ENCODE peak calls at places on chromosomes 13 and 19, in five cellular contexts. One of them, this sample, is unnamed.

GRCh38 chr19:52963229-52963760 is 614 bp upstream of the ZNF816 start:
- DNase-seq in HepG2: peak
- DNase-seq in A549: no peak
- DNase-seq in K562: no peak
- DNase-seq in IMR-90: no peak
- DNase-seq in this sample: peak

GRCh38 chr19:29583196-29584006 is 22.7 kb upstream of the POP4 start:
- DNase-seq in HepG2: no peak
- DNase-seq in A549: no peak
- DNase-seq in K562: no peak
- DNase-seq in IMR-90: peak
- DNase-seq in this sample: no peak

GRCh38 chr13:94595006-94595942 is 678 bp downstream of the TGDS start:
- DNase-seq in HepG2: no peak
- DNase-seq in A549: no peak
- DNase-seq in K562: peak
- DNase-seq in IMR-90: peak
- DNase-seq in this sample: no peak

GRCh38 chr13:42906257-42906656 is 85.8 kb downstream of the EPSTI1 start:
- DNase-seq in HepG2: no peak
- DNase-seq in A549: no peak
- DNase-seq in K562: no peak
- DNase-seq in IMR-90: no peak
- DNase-seq in this sample: no peak

GRCh38 chr19:1855828-1856255 is 7.5 kb downstream of the KLF16 start:
- DNase-seq in HepG2: no peak
- DNase-seq in A549: no peak
- DNase-seq in K562: no peak
- DNase-seq in IMR-90: peak
- DNase-seq in this sample: no peak

GRCh38 chr19:46813570-46814358 is 25.4 kb upstream of the SLC1A5 start:
- DNase-seq in HepG2: peak
- DNase-seq in A549: peak
- DNase-seq in K562: peak
- DNase-seq in IMR-90: peak
- DNase-seq in this sample: no peak

GRCh38 chr13:30388401-30389283 is 33.7 kb upstream of the UBE2L5 start:
- DNase-seq in HepG2: no peak
- DNase-seq in A549: no peak
- DNase-seq in K562: no peak
- DNase-seq in IMR-90: peak
- DNase-seq in this sample: no peak

GRCh38 chr19:34943861-34944573 is 17.3 kb downstream of the ZNF30 start:
- DNase-seq in HepG2: no peak
- DNase-seq in A549: no peak
- DNase-seq in K562: no peak
- DNase-seq in IMR-90: no peak
- DNase-seq in this sample: no peak

GRCh38 chr13:31538067-31539042 is 201.0 kb upstream of the RXFP2 start:
- DNase-seq in HepG2: peak
- DNase-seq in A549: peak
- DNase-seq in K562: peak
- DNase-seq in IMR-90: peak
- DNase-seq in this sample: no peak

GRCh38 chr19:11152318-11153062 is 3.1 kb downstream of the SPC24 start:
- DNase-seq in HepG2: no peak
- DNase-seq in A549: peak
- DNase-seq in K562: no peak
- DNase-seq in IMR-90: peak
- DNase-seq in this sample: no peak

GRCh38 chr19:57559008-57559403 is 657 bp downstream of the ZNF550 start:
- DNase-seq in HepG2: peak
- DNase-seq in A549: peak
- DNase-seq in K562: peak
- DNase-seq in IMR-90: no peak
- DNase-seq in this sample: no peak

GRCh38 chr13:76542176-76542575 is 344.0 kb downstream of the KCTD12 start:
- DNase-seq in HepG2: no peak
- DNase-seq in A549: no peak
- DNase-seq in K562: no peak
- DNase-seq in IMR-90: no peak
- DNase-seq in this sample: no peak

GRCh38 chr19:47819841-47820244 is 1.9 kb upstream of the CRX start:
- DNase-seq in HepG2: no peak
- DNase-seq in A549: no peak
- DNase-seq in K562: no peak
- DNase-seq in IMR-90: no peak
- DNase-seq in this sample: peak

GRCh38 chr13:46896346-46897138 is at the start of gene HTR2A:
- DNase-seq in HepG2: no peak
- DNase-seq in A549: no peak
- DNase-seq in K562: no peak
- DNase-seq in IMR-90: peak
- DNase-seq in this sample: no peak

GRCh38 chr19:13154241-13154778 is 4.1 kb downstream of the IER2 start:
- DNase-seq in HepG2: peak
- DNase-seq in A549: peak
- DNase-seq in K562: peak
- DNase-seq in IMR-90: peak
- DNase-seq in this sample: no peak

GRCh38 chr13:60135344-60135743 is 28.4 kb downstream of the DIAPH3 start:
- DNase-seq in HepG2: no peak
- DNase-seq in A549: no peak
- DNase-seq in K562: no peak
- DNase-seq in IMR-90: no peak
- DNase-seq in this sample: no peak

GRCh38 chr19:31099470-31100190 is 249.6 kb downstream of the TSHZ3 start:
- DNase-seq in HepG2: no peak
- DNase-seq in A549: no peak
- DNase-seq in K562: no peak
- DNase-seq in IMR-90: no peak
- DNase-seq in this sample: no peak

GRCh38 chr19:18479964-18480723 is 41.7 kb downstream of the ELL start:
- DNase-seq in HepG2: no peak
- DNase-seq in A549: no peak
- DNase-seq in K562: no peak
- DNase-seq in IMR-90: peak
- DNase-seq in this sample: no peak

GRCh38 chr13:110390572-110390971 is 83.5 kb downstream of the COL4A2 start:
- DNase-seq in HepG2: no peak
- DNase-seq in A549: no peak
- DNase-seq in K562: no peak
- DNase-seq in IMR-90: peak
- DNase-seq in this sample: no peak

GRCh38 chr19:10812902-10813404 is 23.1 kb downstream of the TMED1 start:
- DNase-seq in HepG2: no peak
- DNase-seq in A549: peak
- DNase-seq in K562: peak
- DNase-seq in IMR-90: peak
- DNase-seq in this sample: no peak

GRCh38 chr13:23547000-23547590 is 23.1 kb upstream of the TNFRSF19 start:
- DNase-seq in HepG2: no peak
- DNase-seq in A549: no peak
- DNase-seq in K562: no peak
- DNase-seq in IMR-90: peak
- DNase-seq in this sample: peak

GRCh38 chr19:48424694-48425219 is 21.0 kb upstream of the GRWD1 start:
- DNase-seq in HepG2: no peak
- DNase-seq in A549: peak
- DNase-seq in K562: peak
- DNase-seq in IMR-90: peak
- DNase-seq in this sample: no peak

DNA sequence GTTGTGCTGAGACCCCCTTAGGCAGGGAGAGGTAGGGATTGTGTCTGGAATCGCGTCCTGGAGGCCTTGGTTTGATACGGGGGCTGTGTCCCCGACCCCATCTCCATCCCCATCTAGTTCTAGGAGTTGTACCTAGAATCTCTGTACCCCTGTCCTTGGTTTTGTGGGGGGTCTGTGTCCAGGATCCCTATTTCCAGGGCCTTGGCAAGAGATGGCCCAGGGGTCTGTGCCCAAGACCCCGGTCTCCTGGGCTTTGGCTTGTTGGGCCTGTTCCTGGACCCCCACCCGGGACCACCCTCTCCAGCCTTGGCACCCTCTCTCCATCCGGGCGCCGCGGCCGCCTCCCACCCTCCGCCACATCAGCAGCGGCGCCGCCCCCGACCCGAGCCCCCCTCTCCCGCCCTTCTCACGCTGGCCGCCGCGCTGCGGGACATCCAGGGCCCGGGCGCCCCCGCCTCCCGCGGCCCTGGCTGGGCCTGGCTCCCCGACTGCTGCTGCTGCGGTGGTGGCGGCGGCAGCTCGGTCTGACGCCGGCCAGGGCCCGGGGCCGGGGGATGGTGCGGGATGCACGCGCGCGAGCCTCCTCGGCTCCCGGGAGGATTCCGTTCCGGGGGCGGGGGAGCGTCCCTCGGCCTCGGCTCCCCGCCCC is at the start of gene NUMBL:
- DNase-seq in HepG2: no peak
- DNase-seq in A549: no peak
- DNase-seq in K562: no peak
- DNase-seq in IMR-90: no peak
- DNase-seq in this sample: no peak
- TF ChIP-seq MAFK in HepG2: no peak
- TF ChIP-seq MAFK in A549: no peak
- TF ChIP-seq MAFK in K562: no peak
- TF ChIP-seq MAFK in IMR-90: no peak
- TF ChIP-seq MAFK in this sample: no peak

GRCh38 chr13:33723772-33724435 is 94.0 kb upstream of the RFC3 start:
- DNase-seq in HepG2: peak
- DNase-seq in A549: peak
- DNase-seq in K562: peak
- DNase-seq in IMR-90: peak
- DNase-seq in this sample: peak
- TF ChIP-seq MAFK in HepG2: no peak
- TF ChIP-seq MAFK in A549: no peak
- TF ChIP-seq MAFK in K562: no peak
- TF ChIP-seq MAFK in IMR-90: no peak
- TF ChIP-seq MAFK in this sample: no peak

GRCh38 chr19:36163813-36164212 is 11.6 kb upstream of the COX7A1 start:
- DNase-seq in HepG2: no peak
- DNase-seq in A549: no peak
- DNase-seq in K562: no peak
- DNase-seq in IMR-90: no peak
- DNase-seq in this sample: no peak

DNA sequence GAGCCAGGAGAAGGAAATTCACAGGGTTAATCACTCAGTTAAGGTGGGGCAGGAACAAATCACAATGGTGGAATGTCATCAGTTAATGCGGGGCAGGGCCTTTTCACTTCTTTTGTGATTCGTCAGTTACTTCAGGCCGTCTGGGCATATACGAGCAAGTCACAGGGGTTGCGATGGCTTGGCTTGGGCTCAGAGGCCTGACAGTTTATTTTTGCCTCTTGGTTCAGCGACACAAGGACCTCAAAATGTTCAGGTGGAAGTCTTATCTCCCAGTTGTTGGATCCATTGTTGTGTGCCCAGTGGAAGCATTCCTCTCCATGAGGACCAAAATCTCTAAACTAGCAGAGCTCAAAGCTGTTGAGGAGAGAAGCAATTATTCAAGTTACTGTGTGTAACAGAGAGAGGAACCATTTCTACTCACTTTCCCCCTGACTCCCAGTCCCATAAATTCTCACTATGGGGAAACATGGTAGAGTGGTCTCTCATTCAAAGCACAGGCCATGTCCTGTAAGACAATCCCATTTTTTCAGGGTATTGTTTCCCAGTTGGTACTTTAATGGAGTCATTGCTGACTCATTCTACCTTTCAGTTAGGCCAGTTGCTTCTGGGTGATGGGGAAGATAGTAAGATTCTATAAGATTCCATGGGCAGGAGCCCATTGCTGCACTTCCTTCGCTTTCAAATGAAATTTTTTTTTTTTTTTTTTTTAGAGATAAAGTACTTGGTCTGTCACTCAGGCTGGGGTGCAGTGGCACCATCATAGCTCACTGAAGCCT is 8.8 kb upstream of the COX7A1 start:
- DNase-seq in HepG2: no peak
- DNase-seq in A549: no peak
- DNase-seq in K562: no peak
- DNase-seq in IMR-90: no peak
- DNase-seq in this sample: no peak
- TF ChIP-seq MAFK in HepG2: no peak
- TF ChIP-seq MAFK in A549: no peak
- TF ChIP-seq MAFK in K562: no peak
- TF ChIP-seq MAFK in IMR-90: no peak
- TF ChIP-seq MAFK in this sample: no peak

GRCh38 chr19:3071764-3072163 is 9.5 kb upstream of the TLE5 start:
- DNase-seq in HepG2: no peak
- DNase-seq in A549: no peak
- DNase-seq in K562: no peak
- DNase-seq in IMR-90: no peak
- DNase-seq in this sample: no peak
- TF ChIP-seq MAFK in HepG2: no peak
- TF ChIP-seq MAFK in A549: no peak
- TF ChIP-seq MAFK in K562: no peak
- TF ChIP-seq MAFK in IMR-90: no peak
- TF ChIP-seq MAFK in this sample: no peak

DNA sequence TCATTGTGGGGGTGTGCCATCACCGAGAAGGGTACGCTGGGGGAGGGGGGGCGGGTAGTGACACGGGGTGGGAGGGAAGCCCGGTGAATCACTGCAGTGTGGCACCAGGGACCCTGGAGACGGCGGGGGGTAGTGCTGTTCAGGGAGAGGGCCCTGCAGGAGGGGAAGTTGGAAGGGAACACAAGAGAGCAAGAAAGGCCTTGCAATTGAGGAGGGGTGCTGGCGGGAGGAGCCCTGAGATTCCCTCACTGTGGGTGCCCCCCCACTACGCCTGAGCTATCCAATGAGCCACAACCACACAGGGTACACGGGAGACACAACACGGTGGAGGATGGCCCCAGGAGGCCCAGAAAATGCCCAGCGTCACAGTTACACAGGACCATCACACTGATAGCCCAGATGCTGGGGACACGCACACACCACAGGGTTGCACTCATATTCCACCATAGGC is 516 bp upstream of the ATP1A3 start:
- DNase-seq in HepG2: no peak
- DNase-seq in A549: no peak
- DNase-seq in K562: no peak
- DNase-seq in IMR-90: no peak
- DNase-seq in this sample: no peak
- TF ChIP-seq MAFK in HepG2: no peak
- TF ChIP-seq MAFK in A549: no peak
- TF ChIP-seq MAFK in K562: no peak
- TF ChIP-seq MAFK in IMR-90: no peak
- TF ChIP-seq MAFK in this sample: no peak